ENCODE peak calls at places on chromosomes 16 and 17, in nine cellular contexts. One of them, this sample, is unnamed.

GRCh38 chr16:2468142-2468724 is 2.9 kb upstream of the NTN3 start:
- DNase-seq in HCT116: no peak
- DNase-seq in GM23248: peak; percentile 59
- DNase-seq in GM23338: peak; percentile 63
- DNase-seq in MM.1S: no peak
- DNase-seq in PC-3: peak; percentile 31
- DNase-seq in neural progenitor cell: peak; percentile 62
- DNase-seq in SK-N-SH: peak; percentile 75
- DNase-seq in hepatocyte: peak; percentile 48
- DNase-seq in this sample: no peak

GRCh38 chr17:13425390-13425789 is 176.3 kb downstream of the HS3ST3A1 start:
- DNase-seq in HCT116: no peak
- DNase-seq in GM23248: no peak
- DNase-seq in GM23338: no peak
- DNase-seq in MM.1S: no peak
- DNase-seq in PC-3: no peak
- DNase-seq in neural progenitor cell: no peak
- DNase-seq in SK-N-SH: no peak
- DNase-seq in hepatocyte: no peak
- DNase-seq in this sample: no peak

GRCh38 chr17:38751144-38751802 is 1.3 kb upstream of the PSMB3 start:
- DNase-seq in HCT116: no peak
- DNase-seq in GM23248: peak; percentile 63
- DNase-seq in GM23338: no peak
- DNase-seq in MM.1S: peak; percentile 26
- DNase-seq in PC-3: peak; percentile 38
- DNase-seq in neural progenitor cell: peak; percentile 53
- DNase-seq in SK-N-SH: peak; percentile 39
- DNase-seq in hepatocyte: peak; percentile 26
- DNase-seq in this sample: no peak

GRCh38 chr17:56441331-56441730 is 152.2 kb upstream of the NOG start:
- DNase-seq in HCT116: no peak
- DNase-seq in GM23248: peak; percentile 62
- DNase-seq in GM23338: no peak
- DNase-seq in MM.1S: no peak
- DNase-seq in PC-3: peak; percentile 16
- DNase-seq in neural progenitor cell: no peak
- DNase-seq in SK-N-SH: no peak
- DNase-seq in hepatocyte: no peak
- DNase-seq in this sample: no peak

GRCh38 chr16:7137560-7138330 is 194.9 kb upstream of the RBFOX1 start:
- DNase-seq in HCT116: no peak
- DNase-seq in GM23248: peak; percentile 2
- DNase-seq in GM23338: no peak
- DNase-seq in MM.1S: no peak
- DNase-seq in PC-3: peak; percentile 73
- DNase-seq in neural progenitor cell: no peak
- DNase-seq in SK-N-SH: no peak
- DNase-seq in hepatocyte: peak; percentile 53
- DNase-seq in this sample: no peak

GRCh38 chr17:59558039-59558438 is 7.4 kb upstream of the DHX40 start:
- DNase-seq in HCT116: no peak
- DNase-seq in GM23248: no peak
- DNase-seq in GM23338: no peak
- DNase-seq in MM.1S: no peak
- DNase-seq in PC-3: no peak
- DNase-seq in neural progenitor cell: no peak
- DNase-seq in SK-N-SH: no peak
- DNase-seq in hepatocyte: no peak
- DNase-seq in this sample: no peak

GRCh38 chr17:44565866-44566443 is 8.7 kb downstream of the FZD2 start:
- DNase-seq in HCT116: no peak
- DNase-seq in GM23248: no peak
- DNase-seq in GM23338: peak; percentile 48
- DNase-seq in MM.1S: no peak
- DNase-seq in PC-3: peak; percentile 47
- DNase-seq in neural progenitor cell: no peak
- DNase-seq in SK-N-SH: no peak
- DNase-seq in hepatocyte: no peak
- DNase-seq in this sample: no peak

GRCh38 chr17:75468311-75468754 is 11.9 kb downstream of the TMEM94 start:
- DNase-seq in HCT116: no peak
- DNase-seq in GM23248: no peak
- DNase-seq in GM23338: no peak
- DNase-seq in MM.1S: no peak
- DNase-seq in PC-3: no peak
- DNase-seq in neural progenitor cell: no peak
- DNase-seq in SK-N-SH: no peak
- DNase-seq in hepatocyte: no peak
- DNase-seq in this sample: no peak

GRCh38 chr17:40121886-40122465 is at the start of gene MSL1:
- DNase-seq in HCT116: no peak
- DNase-seq in GM23248: peak; percentile 92
- DNase-seq in GM23338: peak; percentile 84
- DNase-seq in MM.1S: peak; percentile 80
- DNase-seq in PC-3: peak; percentile 61
- DNase-seq in neural progenitor cell: peak; percentile 95
- DNase-seq in SK-N-SH: peak; percentile 98
- DNase-seq in hepatocyte: peak; percentile 95
- DNase-seq in this sample: peak; percentile 80

GRCh38 chr16:87337247-87337646 is 20.1 kb upstream of the C16orf95 start:
- DNase-seq in HCT116: no peak
- DNase-seq in GM23248: no peak
- DNase-seq in GM23338: no peak
- DNase-seq in MM.1S: no peak
- DNase-seq in PC-3: no peak
- DNase-seq in neural progenitor cell: no peak
- DNase-seq in SK-N-SH: peak; percentile 82
- DNase-seq in hepatocyte: no peak
- DNase-seq in this sample: no peak

GRCh38 chr16:52456368-52456767 is 90.6 kb downstream of the TOX3 start:
- DNase-seq in HCT116: no peak
- DNase-seq in GM23248: no peak
- DNase-seq in GM23338: no peak
- DNase-seq in MM.1S: no peak
- DNase-seq in PC-3: no peak
- DNase-seq in neural progenitor cell: peak; percentile 29
- DNase-seq in SK-N-SH: no peak
- DNase-seq in hepatocyte: peak; percentile 36
- DNase-seq in this sample: no peak

GRCh38 chr17:7523033-7523432 is 25.8 kb upstream of the TNFSF12 start:
- DNase-seq in HCT116: peak; percentile 8
- DNase-seq in GM23248: peak; percentile 30
- DNase-seq in GM23338: peak; percentile 94
- DNase-seq in MM.1S: peak; percentile 8
- DNase-seq in PC-3: peak; percentile 3
- DNase-seq in neural progenitor cell: peak; percentile 39
- DNase-seq in SK-N-SH: no peak
- DNase-seq in hepatocyte: no peak
- DNase-seq in this sample: peak; percentile 20
- TF ChIP-seq EZH2phosphoT487 in HCT116: no peak
- TF ChIP-seq EZH2phosphoT487 in GM23248: no peak
- TF ChIP-seq EZH2phosphoT487 in GM23338: no peak
- TF ChIP-seq EZH2phosphoT487 in MM.1S: no peak
- TF ChIP-seq EZH2phosphoT487 in PC-3: no peak
- TF ChIP-seq EZH2phosphoT487 in neural progenitor cell: no peak
- TF ChIP-seq EZH2phosphoT487 in SK-N-SH: no peak
- TF ChIP-seq EZH2phosphoT487 in hepatocyte: no peak
- TF ChIP-seq EZH2phosphoT487 in this sample: no peak

DNA sequence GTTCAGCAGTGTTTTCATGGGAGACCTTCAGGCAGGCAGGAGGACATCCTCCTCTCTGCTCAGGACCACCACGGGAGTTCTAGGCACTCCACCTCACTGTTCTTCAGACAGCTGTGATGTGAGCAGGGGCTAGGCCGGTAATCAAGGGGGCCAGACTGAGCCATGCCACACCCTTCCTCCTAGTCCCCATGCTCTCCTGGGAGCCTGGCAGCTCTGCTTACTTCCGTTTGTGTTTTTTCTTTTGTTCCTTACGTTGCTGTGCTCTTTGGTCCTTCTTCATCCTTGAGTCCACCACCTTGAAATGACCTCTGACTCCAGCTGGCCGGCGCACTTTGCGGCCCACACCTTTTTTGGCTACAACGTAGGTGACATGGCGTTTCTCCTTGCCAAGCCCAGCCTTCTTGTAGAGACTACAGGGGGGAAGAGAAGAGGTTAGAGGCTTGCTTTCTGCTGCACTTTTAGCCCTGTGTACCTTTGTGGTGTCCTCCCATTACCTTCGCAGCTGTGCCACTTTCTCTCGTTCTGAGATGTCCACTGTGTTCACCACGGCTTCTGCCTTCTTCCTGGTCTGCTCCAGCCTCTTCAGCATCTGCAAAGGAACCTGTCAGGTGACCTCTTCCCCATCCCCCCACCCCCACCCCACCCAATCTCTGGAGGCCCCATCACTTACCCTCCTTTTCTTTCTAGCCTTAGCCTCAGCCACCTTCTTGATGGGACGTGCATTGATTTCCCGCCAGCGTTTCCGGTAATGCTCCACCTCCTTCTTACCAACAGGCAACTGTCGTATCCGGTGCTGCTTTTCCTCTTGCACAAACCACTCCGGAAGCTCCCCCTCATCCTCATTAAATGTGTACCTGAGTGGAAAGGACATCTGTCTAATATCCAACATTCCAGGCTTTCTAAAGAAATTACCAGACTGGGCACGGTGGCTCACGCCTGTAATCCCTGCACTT is 7.4 kb upstream of the PSMC5 start:
- DNase-seq in HCT116: no peak
- DNase-seq in GM23248: no peak
- DNase-seq in GM23338: no peak
- DNase-seq in MM.1S: no peak
- DNase-seq in PC-3: no peak
- DNase-seq in neural progenitor cell: no peak
- DNase-seq in SK-N-SH: no peak
- DNase-seq in hepatocyte: no peak
- DNase-seq in this sample: no peak
- H2AFZ ChIP-seq in HCT116: no peak overlapping the region
- H2AFZ ChIP-seq in GM23248: no peak overlapping the region
- H2AFZ ChIP-seq in GM23338: no peak overlapping the region
- H2AFZ ChIP-seq in MM.1S: no peak overlapping the region
- H2AFZ ChIP-seq in PC-3: no peak overlapping the region
- H2AFZ ChIP-seq in neural progenitor cell: no peak overlapping the region
- H2AFZ ChIP-seq in SK-N-SH: no peak overlapping the region
- H2AFZ ChIP-seq in hepatocyte: no peak overlapping the region
- H2AFZ ChIP-seq in this sample: no peak overlapping the region

GRCh38 chr16:50173318-50173717 is 20.2 kb downstream of the TENT4B start:
- DNase-seq in HCT116: no peak
- DNase-seq in GM23248: no peak
- DNase-seq in GM23338: no peak
- DNase-seq in MM.1S: no peak
- DNase-seq in PC-3: no peak
- DNase-seq in neural progenitor cell: no peak
- DNase-seq in SK-N-SH: no peak
- DNase-seq in hepatocyte: no peak
- DNase-seq in this sample: no peak
- H3K79me2 ChIP-seq in HCT116: peaks cover 84% of the 10 kb centered on the region
- H3K79me2 ChIP-seq in GM23248: peaks cover 100% of the 10 kb centered on the region
- H3K79me2 ChIP-seq in GM23338: peaks cover 96% of the 10 kb centered on the region
- H3K79me2 ChIP-seq in MM.1S: peaks cover 89% of the 10 kb centered on the region
- H3K79me2 ChIP-seq in PC-3: peaks cover 61% of the 10 kb centered on the region
- H3K79me2 ChIP-seq in neural progenitor cell: peaks cover 91% of the 10 kb centered on the region
- H3K79me2 ChIP-seq in SK-N-SH: peaks cover 99% of the 10 kb centered on the region
- H3K79me2 ChIP-seq in hepatocyte: peaks cover 99% of the 10 kb centered on the region
- H3K79me2 ChIP-seq in this sample: peaks cover 14% of the 10 kb centered on the region

GRCh38 chr16:714558-715447 is at the start of gene METRN:
- DNase-seq in HCT116: no peak
- DNase-seq in GM23248: peak; percentile 97
- DNase-seq in GM23338: peak; percentile 95
- DNase-seq in MM.1S: peak; percentile 72
- DNase-seq in PC-3: peak; percentile 84
- DNase-seq in neural progenitor cell: peak; percentile 97
- DNase-seq in SK-N-SH: peak; percentile 92
- DNase-seq in hepatocyte: peak; percentile 95
- DNase-seq in this sample: peak; percentile 89
- TF ChIP-seq EZH2phosphoT487 in HCT116: no peak
- TF ChIP-seq EZH2phosphoT487 in GM23248: no peak
- TF ChIP-seq EZH2phosphoT487 in GM23338: no peak
- TF ChIP-seq EZH2phosphoT487 in MM.1S: no peak
- TF ChIP-seq EZH2phosphoT487 in PC-3: no peak
- TF ChIP-seq EZH2phosphoT487 in neural progenitor cell: no peak
- TF ChIP-seq EZH2phosphoT487 in SK-N-SH: no peak
- TF ChIP-seq EZH2phosphoT487 in hepatocyte: no peak
- TF ChIP-seq EZH2phosphoT487 in this sample: no peak

GRCh38 chr16:80288616-80289015 is 252.2 kb upstream of the DYNLRB2 start:
- DNase-seq in HCT116: no peak
- DNase-seq in GM23248: peak; percentile 16
- DNase-seq in GM23338: no peak
- DNase-seq in MM.1S: no peak
- DNase-seq in PC-3: no peak
- DNase-seq in neural progenitor cell: no peak
- DNase-seq in SK-N-SH: no peak
- DNase-seq in hepatocyte: no peak
- DNase-seq in this sample: no peak
- H2AFZ ChIP-seq in HCT116: no peak overlapping the region
- H2AFZ ChIP-seq in GM23248: peak overlapping the region; percentile 46
- H2AFZ ChIP-seq in GM23338: no peak overlapping the region
- H2AFZ ChIP-seq in MM.1S: no peak overlapping the region
- H2AFZ ChIP-seq in PC-3: no peak overlapping the region
- H2AFZ ChIP-seq in neural progenitor cell: no peak overlapping the region
- H2AFZ ChIP-seq in SK-N-SH: no peak overlapping the region
- H2AFZ ChIP-seq in hepatocyte: no peak overlapping the region
- H2AFZ ChIP-seq in this sample: no peak overlapping the region